ENCODE peak calls at places on chromosomes 7 and 10, in eight cellular contexts. X is fibroblast of pulmonary artery, M is thoracic aorta, Y is brain microvascular endothelial cell, L is mammary epithelial cell, C is cardiac fibroblast, U is GM12865, N is left lung. H is an unnamed sample.

GRCh38 chr10:77117501-77117900 is 520.1 kb downstream of the KCNMA1 start:
- DNase-seq in M (no peak), N (no peak), U (no peak), X (no peak), L (peak), Y (no peak), C (no peak), H (no peak)

GRCh38 chr10:535051-535450 is 154.4 kb downstream of the DIP2C start:
- DNase-seq in X (no peak), M (no peak), C (no peak), L (no peak), U (no peak), N (no peak), Y (no peak), H (no peak)

GRCh38 chr10:75294518-75294865 is 58.7 kb upstream of the COMTD1 start:
- DNase-seq in M (no peak), N (peak), C (no peak), L (no peak), X (no peak), Y (no peak), U (no peak), H (no peak)

GRCh38 chr10:125510998-125511397 is 172.0 kb downstream of the TEX36 start:
- DNase-seq in X (no peak), L (no peak), U (no peak), C (no peak), N (no peak), M (no peak), Y (no peak), H (no peak)

GRCh38 chr7:47336178-47337020 is 245.5 kb downstream of the TNS3 start:
- DNase-seq in U (no peak), L (peak), C (peak), X (peak), Y (no peak), N (no peak), M (peak), H (peak)

GRCh38 chr10:124632064-124632531 is 112.1 kb downstream of the FAM53B start:
- DNase-seq in C (peak), X (peak), L (peak), Y (no peak), U (no peak), M (no peak), N (peak), H (no peak)

GRCh38 chr10:133067152-133068090 is 20.3 kb upstream of the ADGRA1 start:
- DNase-seq in M (no peak), C (no peak), N (no peak), L (no peak), X (no peak), U (no peak), Y (peak), H (peak)

GRCh38 chr10:78511324-78512204 is 477.9 kb downstream of the RPS24 start:
- DNase-seq in L (no peak), N (no peak), U (no peak), M (no peak), Y (no peak), X (no peak), C (no peak), H (no peak)

GRCh38 chr10:71270301-71270777 is 48.7 kb upstream of the SLC29A3 start:
- DNase-seq in M (no peak), C (peak), L (peak), N (no peak), X (peak), U (peak), Y (peak), H (peak)

GRCh38 chr10:88071814-88072380 is 208.5 kb downstream of the PTEN start:
- DNase-seq in X (no peak), C (no peak), U (no peak), N (no peak), L (no peak), Y (no peak), M (no peak), H (peak)

GRCh38 chr10:120641695-120642094 is 184.7 kb downstream of the PLPP4 start:
- DNase-seq in Y (no peak), X (no peak), N (no peak), U (no peak), C (peak), L (no peak), M (no peak), H (no peak)

GRCh38 chr10:126387931-126388911 is at the start of gene ADAM12:
- DNase-seq in Y (peak), X (peak), L (peak), M (no peak), N (no peak), U (no peak), C (peak), H (peak)

GRCh38 chr10:72461085-72461484 is 106.4 kb upstream of the DNAJB12 start:
- DNase-seq in U (no peak), L (no peak), M (no peak), X (no peak), Y (no peak), N (no peak), C (no peak), H (no peak)

GRCh38 chr10:122911889-122912484 is 1.6 kb downstream of the FAM24A start:
- DNase-seq in Y (peak), C (peak), M (no peak), L (peak), N (no peak), X (peak), U (peak), H (peak)

GRCh38 chr7:139731802-139732470 is 45.9 kb downstream of the HIPK2 start:
- DNase-seq in N (peak), C (peak), Y (peak), M (peak), U (no peak), L (peak), X (peak), H (peak)

GRCh38 chr7:151087247-151088018 is 1.2 kb downstream of the AGAP3 start:
- DNase-seq in Y (no peak), N (peak), L (peak), C (peak), M (no peak), U (peak), X (peak), H (peak)

GRCh38 chr7:130400120-130400572 is 19.9 kb downstream of the CPA1 start:
- DNase-seq in Y (no peak), L (no peak), X (peak), N (no peak), C (peak), M (no peak), U (no peak), H (peak)

GRCh38 chr10:33330543-33331019 is 3.9 kb downstream of the NRP1 start:
- DNase-seq in C (peak), X (peak), N (peak), L (peak), U (peak), M (peak), Y (peak), H (peak)
- H3K4me3 ChIP-seq in C (peak), X (peak), N (peak), L (peak), U (no peak), M (peak), Y (peak), H (peak)

GRCh38 chr7:22586806-22587180 is 86.8 kb upstream of the STEAP1B start:
- DNase-seq in Y (peak), L (peak), C (peak), X (peak), U (no peak), M (no peak), N (no peak), H (no peak)
- TF ChIP-seq CTCF in Y (peak), L (peak), C (peak), X (peak), U (no peak), M (no peak), N (no peak), H (peak)

GRCh38 chr10:14674376-14675050 is 100.2 kb downstream of the FAM107B start:
- DNase-seq in X (no peak), M (no peak), N (no peak), C (no peak), L (no peak), U (no peak), Y (no peak), H (no peak)

GRCh38 chr10:14681305-14681704 is 93.4 kb downstream of the FAM107B start:
- DNase-seq in U (no peak), M (no peak), L (no peak), C (no peak), X (no peak), N (no peak), Y (peak), H (no peak)

GRCh38 chr10:14678637-14679036 is 96.1 kb downstream of the FAM107B start:
- DNase-seq in M (no peak), C (no peak), Y (no peak), X (no peak), U (no peak), L (no peak), N (no peak), H (no peak)

GRCh38 chr10:14673189-14673947 is 101.3 kb downstream of the FAM107B start:
- DNase-seq in X (peak), L (no peak), C (peak), U (no peak), Y (no peak), M (no peak), N (no peak), H (peak)

GRCh38 chr10:14676732-14677131 is 98.0 kb downstream of the FAM107B start:
- DNase-seq in N (no peak), M (no peak), C (no peak), Y (no peak), U (no peak), X (no peak), L (no peak), H (no peak)
- H3K4me3 ChIP-seq in N (no peak), M (no peak), C (no peak), Y (no peak), U (no peak), X (no peak), L (no peak), H (no peak)

GRCh38 chr10:43037440-43037839 is 39.4 kb upstream of the RET start:
- DNase-seq in C (no peak), N (no peak), Y (no peak), L (no peak), M (no peak), X (no peak), U (no peak), H (no peak)

GRCh38 chr10:43037942-43038782 is 38.7 kb upstream of the RET start:
- DNase-seq in M (no peak), U (no peak), X (no peak), Y (no peak), C (no peak), N (no peak), L (no peak), H (no peak)

GRCh38 chr10:43040482-43041256 is 36.2 kb upstream of the RET start:
- DNase-seq in L (no peak), N (no peak), U (no peak), Y (no peak), C (no peak), M (no peak), X (no peak), H (no peak)

GRCh38 chr10:43039629-43040481 is 37.0 kb upstream of the RET start:
- DNase-seq in L (no peak), M (no peak), U (no peak), Y (no peak), N (no peak), X (no peak), C (no peak), H (no peak)

DNA sequence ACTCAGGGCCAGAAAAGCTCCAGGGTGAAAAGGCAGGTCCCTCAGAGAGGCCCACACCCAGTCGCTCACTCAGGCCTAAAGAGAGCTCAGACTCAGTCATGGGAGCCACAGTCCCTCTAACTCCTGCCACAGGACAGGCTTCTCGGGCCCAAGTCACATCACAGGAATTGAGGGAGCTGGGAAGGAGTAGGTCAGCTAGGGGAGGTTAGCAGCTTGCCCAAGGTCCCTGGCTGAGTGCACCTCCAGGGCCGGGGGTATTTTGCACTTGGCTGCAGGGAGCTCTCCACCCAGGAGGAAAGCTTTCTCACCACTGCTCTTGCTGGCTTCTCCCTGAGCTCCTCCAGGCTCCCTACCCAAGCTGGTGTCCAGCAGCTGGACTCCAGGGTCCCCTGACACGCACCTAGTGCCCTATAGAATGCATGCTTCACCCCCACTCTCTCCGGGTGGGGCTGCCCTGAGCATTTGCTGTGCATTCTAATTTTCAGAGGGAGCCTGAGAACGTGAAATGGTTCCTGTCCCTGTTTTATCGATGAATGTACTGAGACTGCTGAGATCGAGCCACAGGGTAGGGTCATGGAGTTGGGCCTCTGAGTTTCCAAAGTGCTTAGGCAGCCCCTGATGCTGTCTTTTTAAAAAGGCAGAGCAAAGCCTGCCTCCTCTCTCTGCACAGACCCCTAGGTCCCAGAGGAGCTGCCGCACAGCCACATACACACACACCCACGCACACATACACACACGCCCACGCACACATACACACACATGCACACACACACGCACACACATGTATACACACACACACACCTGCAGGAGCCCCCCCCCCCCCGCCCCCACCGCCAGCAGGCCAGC is 37.9 kb upstream of the RET start:
- DNase-seq in M (no peak), Y (no peak), L (no peak), C (no peak), N (no peak), U (no peak), X (no peak), H (no peak)
- TF ChIP-seq CTCF in M (no peak), Y (no peak), L (no peak), C (no peak), N (no peak), U (no peak), X (no peak), H (no peak)

GRCh38 chr10:35375091-35375765 is 38.9 kb downstream of the CCNY start:
- DNase-seq in U (no peak), Y (no peak), N (no peak), C (peak), M (no peak), X (peak), L (peak), H (no peak)

GRCh38 chr10:35378547-35379210 is 42.4 kb downstream of the CCNY start:
- DNase-seq in X (peak), U (peak), Y (peak), N (no peak), L (no peak), M (no peak), C (no peak), H (no peak)

GRCh38 chr10:35377050-35377723 is 40.9 kb downstream of the CCNY start:
- DNase-seq in M (no peak), U (no peak), L (no peak), N (no peak), Y (no peak), X (no peak), C (no peak), H (no peak)

GRCh38 chr10:35382096-35382495 is 45.8 kb downstream of the CCNY start:
- DNase-seq in N (no peak), L (no peak), X (no peak), U (no peak), M (no peak), Y (no peak), C (no peak), H (no peak)

GRCh38 chr10:35379226-35380137 is 43.2 kb downstream of the CCNY start:
- DNase-seq in L (no peak), N (no peak), Y (peak), U (peak), X (peak), C (peak), M (no peak), H (no peak)
- H3K4me3 ChIP-seq in L (no peak), N (no peak), Y (no peak), U (peak), X (peak), C (no peak), M (no peak), H (no peak)

H was measured in foreskin fibroblast.